ENCODE peak calls at places on chromosomes 2 and 18, in four cellular contexts. Y is MM.1S, A is SK-N-SH, J is mammary epithelial cell. U is an unnamed sample. For H4K20me1, the result is how much of the 10 kb centered on the place peaks cover.

GRCh38 chr2:77977486-77978063 is 455.4 kb upstream of the LRRTM4 start:
- DNase-seq in A (no peak), J (no peak), Y (peak), U (no peak)

GRCh38 chr2:188811522-188811921 is 162.7 kb upstream of the COL3A1 start:
- DNase-seq in Y (no peak), A (no peak), J (peak), U (no peak)

GRCh38 chr2:202114798-202115197 is 41.7 kb downstream of the KIAA2012 start:
- DNase-seq in J (no peak), A (no peak), Y (no peak), U (no peak)

GRCh38 chr18:26479686-26480079 is 68.7 kb downstream of the KCTD1 start:
- DNase-seq in J (no peak), Y (no peak), A (no peak), U (no peak)

GRCh38 chr18:62914868-62915267 is 199.5 kb downstream of the PHLPP1 start:
- DNase-seq in A (no peak), Y (no peak), J (no peak), U (no peak)

GRCh38 chr2:172845008-172845670 is 109.5 kb downstream of the RAPGEF4 start:
- DNase-seq in A (no peak), Y (no peak), J (no peak), U (no peak)

GRCh38 chr2:88669371-88670214 is 21.9 kb upstream of the RPIA start:
- DNase-seq in J (peak), Y (peak), A (peak), U (peak)

GRCh38 chr2:44579136-44579836 is 217.5 kb downstream of the CAMKMT start:
- DNase-seq in A (no peak), J (peak), Y (no peak), U (no peak)

GRCh38 chr2:162636206-162636728 is 202.3 kb downstream of the KCNH7 start:
- DNase-seq in A (no peak), Y (no peak), J (no peak), U (no peak)

GRCh38 chr2:2057125-2057721 is 273.9 kb downstream of the MYT1L start:
- DNase-seq in Y (peak), J (no peak), A (no peak), U (peak)

GRCh38 chr2:203799905-203800304 is 67.7 kb upstream of the CTLA4 start:
- DNase-seq in Y (peak), J (no peak), A (no peak), U (peak)

GRCh38 chr2:115654362-115654761 is 1211.9 kb downstream of the DPP10 start:
- DNase-seq in Y (no peak), A (no peak), J (no peak), U (no peak)

GRCh38 chr2:189483571-189484415 is 42.5 kb downstream of the WDR75 start:
- DNase-seq in J (no peak), A (peak), Y (no peak), U (no peak)

GRCh38 chr2:157338013-157338412 is 12.4 kb upstream of the ERMN start:
- DNase-seq in A (no peak), J (no peak), Y (no peak), U (no peak)

GRCh38 chr18:28071199-28071598 is 105.7 kb downstream of the CDH2 start:
- DNase-seq in J (no peak), A (no peak), Y (no peak), U (no peak)

GRCh38 chr2:171132086-171132485 is 28.6 kb downstream of the TLK1 start:
- DNase-seq in A (no peak), J (no peak), Y (no peak), U (no peak)
- H4K20me1 ChIP-seq in A (half or more), J (under half), Y (half or more), U (under half)

GRCh38 chr2:54331095-54331835 is 75.2 kb upstream of the TSPYL6 start:
- DNase-seq in J (no peak), A (peak), Y (peak), U (peak)
- H3K4me3 ChIP-seq in J (peak), A (peak), Y (peak), U (peak)

GRCh38 chr18:47915930-47916329 is 14.5 kb downstream of the SMAD2 start:
- DNase-seq in A (no peak), J (no peak), Y (no peak), U (no peak)

GRCh38 chr18:47915229-47915628 is 15.2 kb downstream of the SMAD2 start:
- DNase-seq in J (peak), Y (no peak), A (no peak), U (no peak)

GRCh38 chr18:47912794-47913594 is 17.5 kb downstream of the SMAD2 start:
- DNase-seq in A (no peak), J (no peak), Y (no peak), U (no peak)

GRCh38 chr18:47919916-47920315 is 10.5 kb downstream of the SMAD2 start:
- DNase-seq in J (no peak), A (no peak), Y (no peak), U (no peak)

GRCh38 chr18:47917923-47918610 is 12.4 kb downstream of the SMAD2 start:
- DNase-seq in Y (peak), A (no peak), J (no peak), U (no peak)
- H3K4me2 ChIP-seq in Y (peak), A (no peak), J (no peak), U (no peak)

GRCh38 chr2:231460073-231460861 is 4.0 kb downstream of the NCL start:
- DNase-seq in Y (peak), J (no peak), A (no peak), U (no peak)
- H4K20me1 ChIP-seq in Y (half or more), J (under half), A (under half), U (half or more)

GRCh38 chr2:55923978-55924325 is 370 bp upstream of the EFEMP1 start:
- DNase-seq in J (no peak), A (no peak), Y (no peak), U (no peak)
- H3K4me3 ChIP-seq in J (peak), A (peak), Y (no peak), U (no peak)

DNA sequence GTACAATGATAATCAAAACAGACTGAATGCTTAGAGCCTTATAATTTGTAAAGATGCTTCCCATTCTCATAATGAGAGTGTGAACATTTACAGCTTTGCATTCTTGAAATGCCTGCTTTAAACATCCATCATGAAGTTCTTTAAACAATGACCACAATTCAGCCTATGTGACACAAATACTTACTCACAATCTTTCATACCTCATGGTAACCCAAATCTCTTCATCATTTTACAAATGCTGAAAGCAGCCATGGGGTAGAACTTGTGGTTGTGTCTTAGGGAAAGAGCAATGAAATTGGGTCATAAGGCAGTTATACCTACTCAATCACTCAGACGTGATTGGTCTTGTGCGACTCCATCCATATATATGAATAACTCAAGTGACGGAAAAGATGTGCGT is 140.7 kb downstream of the RND3 start:
- DNase-seq in A (no peak), Y (no peak), J (no peak), U (no peak)
- H3K4me2 ChIP-seq in A (no peak), Y (no peak), J (no peak), U (no peak)

GRCh38 chr2:241315183-241315878 is at the start of gene HDLBP:
- DNase-seq in A (peak), J (peak), Y (peak), U (peak)
- H4K20me1 ChIP-seq in A (half or more), J (under half), Y (under half), U (half or more)

GRCh38 chr2:179336782-179337534 is 72.3 kb upstream of the SESTD1 start:
- DNase-seq in Y (no peak), A (no peak), J (no peak), U (no peak)
- H3K4me3 ChIP-seq in Y (no peak), A (no peak), J (no peak), U (no peak)